ENCODE peak calls at places on chromosomes 1 and 21, in eight cellular contexts. I is sigmoid colon; N is epithelial cell of esophagus; B is AG10803; V is CD8-positive, alpha-beta T cell; C is brain microvascular endothelial cell; O is fibroblast of the aortic adventitia; E is GM06990. G is an unnamed sample.

GRCh38 chr1:152112101-152112884 is 3.0 kb downstream of the TCHH start:
- DNase-seq in C (no peak), I (no peak), N (peak), B (peak), V (no peak), O (peak), E (peak), G (no peak)

GRCh38 chr1:9397984-9398526 is 105.4 kb downstream of the SPSB1 start:
- DNase-seq in I (no peak), B (no peak), O (peak), E (no peak), V (no peak), N (no peak), C (peak), G (peak)

GRCh38 chr21:34995979-34996303 is 53.2 kb downstream of the RUNX1 start:
- DNase-seq in O (no peak), E (no peak), C (no peak), N (no peak), V (no peak), B (no peak), I (no peak), G (no peak)

GRCh38 chr1:168187180-168187579 is 8.4 kb downstream of the TIPRL start:
- DNase-seq in E (no peak), C (no peak), V (no peak), B (no peak), N (no peak), I (no peak), O (no peak), G (no peak)

GRCh38 chr1:163822933-163823511 is 501.3 kb downstream of the NUF2 start:
- DNase-seq in C (no peak), B (peak), N (no peak), E (no peak), I (no peak), V (no peak), O (peak), G (no peak)

GRCh38 chr1:67264899-67265298 is 42.8 kb upstream of the IL12RB2 start:
- DNase-seq in C (no peak), B (no peak), E (no peak), I (no peak), V (no peak), N (no peak), O (no peak), G (no peak)

GRCh38 chr1:91537281-91538069 is 36.8 kb downstream of the CDC7 start:
- DNase-seq in E (no peak), O (peak), N (peak), I (peak), C (peak), V (no peak), B (peak), G (peak)

GRCh38 chr1:26831546-26832248 is 5.2 kb downstream of the ZDHHC18 start:
- DNase-seq in E (no peak), N (peak), V (no peak), O (no peak), B (peak), C (no peak), I (no peak), G (peak)

GRCh38 chr1:29716306-29716705 is 480.0 kb downstream of the PTPRU start:
- DNase-seq in B (no peak), I (no peak), N (no peak), C (no peak), E (no peak), V (no peak), O (no peak), G (no peak)

GRCh38 chr1:53107570-53108322 is 34.7 kb downstream of the SLC1A7 start:
- DNase-seq in I (no peak), V (no peak), O (peak), N (no peak), C (peak), E (no peak), B (peak), G (peak)
- TF ChIP-seq CTCF in I (no peak), V (no peak), O (no peak), N (no peak), C (no peak), E (no peak), B (no peak), G (no peak)

GRCh38 chr1:147580609-147581008 is 39.3 kb downstream of the BCL9 start:
- DNase-seq in C (no peak), I (no peak), V (no peak), O (no peak), B (no peak), N (no peak), E (no peak), G (no peak)

GRCh38 chr1:147580200-147580557 is 38.9 kb downstream of the BCL9 start:
- DNase-seq in N (no peak), V (no peak), E (no peak), C (no peak), B (peak), O (no peak), I (no peak), G (peak)

GRCh38 chr1:147581459-147581858 is 40.2 kb downstream of the BCL9 start:
- DNase-seq in V (no peak), O (no peak), N (no peak), C (no peak), I (no peak), B (no peak), E (no peak), G (no peak)

GRCh38 chr1:147579532-147580199 is 38.4 kb downstream of the BCL9 start:
- DNase-seq in B (peak), N (no peak), I (no peak), E (no peak), C (no peak), V (no peak), O (peak), G (peak)

DNA sequence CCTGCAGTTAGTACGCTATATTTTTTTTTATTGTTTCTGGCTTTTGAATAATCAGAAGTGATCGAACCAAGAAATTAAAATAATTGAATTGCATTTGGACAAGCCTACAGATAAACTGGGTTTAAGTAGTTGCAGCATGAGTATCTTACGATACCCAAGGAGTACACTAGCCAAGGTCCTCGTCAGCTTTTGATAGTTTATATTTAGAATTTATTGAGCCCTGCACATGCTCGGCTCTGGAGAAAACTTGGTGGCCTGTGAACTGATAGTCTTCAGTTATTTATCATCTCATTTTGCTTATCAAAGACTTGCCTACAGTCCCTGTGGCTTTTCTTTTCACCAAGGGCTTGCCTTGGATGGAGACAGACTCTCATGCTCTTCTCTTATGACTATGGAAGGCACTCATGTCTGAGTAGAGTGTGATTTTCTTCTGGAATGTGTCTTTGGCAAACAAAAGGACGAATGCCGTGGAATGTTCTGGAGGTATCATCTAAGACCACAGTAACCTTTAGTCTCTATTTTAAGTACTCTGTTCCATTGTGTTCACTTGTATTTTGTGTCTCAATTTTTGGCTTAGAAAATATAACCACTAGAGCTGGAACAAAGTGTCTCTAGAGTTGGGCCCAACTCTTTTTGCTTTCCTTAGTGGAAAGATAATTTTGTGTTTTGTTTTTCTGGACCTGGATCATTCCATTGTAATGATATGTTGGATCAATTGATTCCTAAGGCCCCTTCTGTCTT is 35.9 kb downstream of the BCL9 start:
- DNase-seq in E (no peak), I (no peak), B (no peak), O (no peak), C (no peak), V (no peak), N (no peak), G (no peak)
- TF ChIP-seq CTCF in E (no peak), I (no peak), B (no peak), O (no peak), C (no peak), V (no peak), N (no peak), G (no peak)

DNA sequence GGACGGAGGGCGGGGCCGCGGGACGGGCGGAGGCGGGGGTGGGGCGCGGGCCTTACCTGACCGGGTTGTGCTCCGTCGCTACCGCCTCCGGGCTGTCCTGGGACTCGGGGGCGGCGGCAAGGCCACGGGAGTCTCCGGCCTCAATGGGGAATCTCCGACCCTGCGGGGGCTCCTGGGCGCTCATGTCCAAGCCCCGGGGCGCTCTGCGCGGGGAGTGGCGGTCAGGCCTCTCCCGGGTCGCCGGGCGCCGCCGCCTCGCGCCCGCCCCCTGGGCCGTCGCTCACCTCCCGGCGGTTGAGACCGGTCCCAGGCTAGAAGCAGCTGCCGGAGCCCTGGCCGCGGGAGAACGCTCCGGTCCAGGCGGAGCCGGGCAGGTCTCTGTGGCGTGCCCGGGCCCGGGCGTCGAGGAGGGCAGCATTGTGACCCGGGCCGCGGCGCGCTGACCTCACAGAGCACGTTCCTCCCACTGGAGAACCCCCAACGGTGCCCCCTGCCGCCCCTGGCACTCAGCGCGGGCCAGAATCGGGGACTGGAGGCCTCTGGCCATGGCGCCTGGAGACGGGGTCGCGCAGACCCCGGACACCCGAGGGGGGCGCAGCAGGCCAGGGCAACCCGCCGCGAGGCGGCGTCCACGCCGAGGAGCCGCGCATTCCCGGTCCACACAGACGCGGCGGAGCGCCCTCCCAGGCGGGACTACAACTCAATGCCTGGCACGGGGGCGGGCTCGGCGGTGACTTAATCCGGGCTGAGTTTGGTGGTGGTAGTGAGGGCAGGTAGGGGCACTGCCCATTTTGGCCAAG is 411 bp downstream of the FAM229A start:
- DNase-seq in B (no peak), I (peak), N (peak), O (peak), E (no peak), C (peak), V (no peak), G (peak)
- TF ChIP-seq CTCF in B (peak), I (no peak), N (no peak), O (peak), E (peak), C (peak), V (peak), G (peak)

GRCh38 chr1:240602189-240602588 is 9.8 kb downstream of the GREM2 start:
- DNase-seq in O (peak), E (no peak), N (no peak), V (no peak), C (no peak), B (no peak), I (no peak), G (peak)
- TF ChIP-seq CTCF in O (peak), E (no peak), N (no peak), V (no peak), C (peak), B (peak), I (no peak), G (no peak)

GRCh38 chr21:43981151-43981870 is 30.8 kb upstream of the TRAPPC10 start:
- DNase-seq in N (no peak), E (no peak), I (no peak), O (no peak), B (no peak), V (no peak), C (no peak), G (no peak)

GRCh38 chr21:43978060-43978459 is 34.0 kb upstream of the TRAPPC10 start:
- DNase-seq in V (no peak), O (no peak), N (no peak), B (no peak), C (no peak), I (no peak), E (no peak), G (no peak)

GRCh38 chr21:43981871-43982210 is 30.3 kb upstream of the TRAPPC10 start:
- DNase-seq in E (no peak), N (no peak), B (no peak), O (no peak), C (no peak), V (no peak), I (no peak), G (no peak)

GRCh38 chr21:43982489-43983078 is 29.5 kb upstream of the TRAPPC10 start:
- DNase-seq in N (no peak), C (no peak), B (no peak), I (no peak), O (no peak), E (no peak), V (no peak), G (no peak)

GRCh38 chr21:43979654-43980053 is 32.5 kb upstream of the TRAPPC10 start:
- DNase-seq in N (no peak), C (no peak), I (no peak), B (no peak), V (no peak), E (no peak), O (no peak), G (no peak)
- TF ChIP-seq CTCF in N (no peak), C (peak), I (no peak), B (no peak), V (no peak), E (no peak), O (no peak), G (peak)

DNA sequence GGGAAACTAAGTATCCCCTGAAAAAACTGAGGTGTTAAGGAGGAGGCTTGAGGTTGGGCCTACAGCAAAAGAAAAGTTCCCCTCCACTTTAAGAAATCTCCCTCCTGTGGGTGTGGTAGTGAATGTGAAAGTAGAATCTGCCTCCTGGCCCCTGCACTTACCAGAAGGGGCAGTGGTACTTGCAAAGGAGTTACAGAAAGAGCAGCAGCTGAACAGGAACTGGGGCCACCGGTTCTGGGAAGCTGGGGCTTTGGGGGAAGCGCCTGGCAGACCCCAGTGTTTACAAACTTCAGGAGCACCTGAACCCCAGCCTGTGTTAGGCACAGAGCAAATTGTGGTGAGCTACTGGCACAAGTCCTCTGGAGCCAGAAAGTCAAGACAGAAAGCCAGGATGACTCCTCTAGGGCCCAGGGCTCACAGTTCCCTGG is 250.2 kb upstream of the FGGY start:
- DNase-seq in B (no peak), E (peak), V (peak), O (peak), N (no peak), C (no peak), I (no peak), G (peak)
- TF ChIP-seq CTCF in B (peak), E (peak), V (peak), O (peak), N (no peak), C (peak), I (no peak), G (peak)